ENCODE peak calls at places on chromosomes 6 and 20, in four cellular contexts. I, D, X and B are unnamed samples.

GRCh38 chr6:134416501-134417154 is 98.7 kb upstream of the SGK1 start:
- DNase-seq in I (no peak), D (peak), X (no peak), B (no peak)

GRCh38 chr6:46932526-46932925 is 10.8 kb upstream of the ADGRF5 start:
- DNase-seq in I (peak), D (no peak), X (no peak), B (no peak)

GRCh38 chr6:42410861-42411260 is 40.9 kb downstream of the TRERF1 start:
- DNase-seq in I (no peak), D (no peak), X (no peak), B (no peak)

GRCh38 chr6:13914346-13914745 is 10.4 kb upstream of the RNF182 start:
- DNase-seq in I (no peak), D (peak), X (no peak), B (no peak)

GRCh38 chr6:94052754-94053153 is 633.4 kb upstream of the EPHA7 start:
- DNase-seq in I (no peak), D (no peak), X (no peak), B (no peak)

GRCh38 chr20:47343007-47343472 is 13.5 kb downstream of the ZMYND8 start:
- DNase-seq in I (no peak), D (peak), X (no peak), B (no peak)

GRCh38 chr20:22652685-22653568 is 68.6 kb upstream of the FOXA2 start:
- DNase-seq in I (peak), D (no peak), X (no peak), B (no peak)

GRCh38 chr6:97009781-97010492 is 85.4 kb downstream of the KLHL32 start:
- DNase-seq in I (no peak), D (no peak), X (no peak), B (no peak)

GRCh38 chr20:60087563-60088105 is 129.4 kb downstream of the CDH26 start:
- DNase-seq in I (no peak), D (no peak), X (no peak), B (no peak)

GRCh38 chr6:138007014-138007472 is 100.2 kb downstream of the PERP start:
- DNase-seq in I (peak), D (peak), X (peak), B (no peak)

GRCh38 chr6:23983691-23984090 is 142.3 kb upstream of the NRSN1 start:
- DNase-seq in I (no peak), D (no peak), X (no peak), B (no peak)

GRCh38 chr6:13375360-13375878 is 47.1 kb upstream of the TBC1D7 start:
- DNase-seq in I (no peak), D (no peak), X (no peak), B (no peak)

GRCh38 chr6:1461207-1461606 is 71.8 kb downstream of the FOXF2 start:
- DNase-seq in I (no peak), D (peak), X (no peak), B (no peak)

GRCh38 chr6:163457637-163458561 is 43.4 kb downstream of the QKI start:
- DNase-seq in I (no peak), D (peak), X (no peak), B (no peak)

GRCh38 chr6:138101946-138102731 is 5.1 kb downstream of the PERP start:
- DNase-seq in I (no peak), D (no peak), X (no peak), B (no peak)

GRCh38 chr20:47350181-47350550 is 6.3 kb downstream of the ZMYND8 start:
- DNase-seq in I (no peak), D (no peak), X (no peak), B (no peak)

GRCh38 chr6:17086469-17086868 is 15.4 kb upstream of the STMND1 start:
- DNase-seq in I (peak), D (peak), X (peak), B (peak)

GRCh38 chr6:2718334-2719052 is 32.2 kb downstream of the MYLK4 start:
- DNase-seq in I (no peak), D (peak), X (no peak), B (no peak)

DNA sequence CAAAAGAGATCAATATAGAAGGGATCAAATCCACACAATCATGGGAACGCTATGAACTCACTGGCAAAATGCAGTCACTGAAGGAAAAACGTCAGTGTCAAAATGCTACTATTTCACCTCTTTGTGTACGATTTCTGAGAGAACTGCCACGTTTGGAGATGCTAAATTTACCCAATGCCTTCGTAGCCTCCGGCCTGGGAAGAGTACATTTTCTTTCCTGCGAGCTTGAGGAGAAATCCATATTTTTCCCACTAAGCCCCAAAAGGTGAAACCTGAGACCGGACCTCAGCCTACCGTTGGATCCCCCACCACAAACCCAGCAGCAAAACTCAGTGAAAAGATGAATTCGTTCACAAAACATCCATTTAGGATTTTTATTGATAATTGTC is 131.7 kb downstream of the GPX5 start:
- DNase-seq in I (no peak), D (no peak), X (no peak), B (no peak)
- TF ChIP-seq CTCF in I (no peak), D (no peak), X (no peak), B (no peak)

GRCh38 chr6:135937126-135937525 is 85.6 kb downstream of the PDE7B start:
- DNase-seq in I (no peak), D (no peak), X (no peak), B (no peak)

GRCh38 chr6:135936606-135937005 is 85.1 kb downstream of the PDE7B start:
- DNase-seq in I (no peak), D (peak), X (no peak), B (no peak)

GRCh38 chr6:135940783-135941182 is 89.3 kb downstream of the PDE7B start:
- DNase-seq in I (no peak), D (no peak), X (no peak), B (no peak)

GRCh38 chr6:135939216-135939610 is 87.7 kb downstream of the PDE7B start:
- DNase-seq in I (no peak), D (no peak), X (no peak), B (no peak)

GRCh38 chr6:135938588-135939215 is 87.2 kb downstream of the PDE7B start:
- DNase-seq in I (no peak), D (peak), X (no peak), B (no peak)
- TF ChIP-seq CTCF in I (peak), D (peak), X (peak), B (peak)

GRCh38 chr6:21987501-21987957 is 309.3 kb downstream of the PRL start:
- DNase-seq in I (peak), D (peak), X (peak), B (no peak)
- TF ChIP-seq CTCF in I (no peak), D (no peak), X (no peak), B (no peak)

DNA sequence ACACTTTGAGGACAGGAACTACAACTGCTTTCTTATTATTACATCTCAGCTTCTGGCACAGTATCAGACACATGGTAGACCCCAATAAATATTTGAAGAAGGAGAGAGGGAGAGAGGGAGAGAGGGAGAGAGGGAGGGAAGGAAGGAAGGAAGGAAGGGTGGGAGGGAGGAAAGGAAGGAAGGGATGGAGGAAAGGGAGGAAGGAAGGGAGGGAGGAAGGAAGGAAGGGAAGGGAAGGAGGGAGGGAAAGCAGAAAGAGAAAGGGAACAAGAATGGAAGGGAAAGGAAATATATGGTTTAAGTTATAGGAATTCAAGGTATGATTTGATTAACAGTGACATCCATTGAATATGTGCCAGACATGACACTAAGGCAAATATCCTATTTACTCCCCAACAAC is 402.1 kb downstream of the KIF16B start:
- DNase-seq in I (no peak), D (no peak), X (no peak), B (no peak)
- TF ChIP-seq CTCF in I (no peak), D (no peak), X (no peak), B (no peak)

DNA sequence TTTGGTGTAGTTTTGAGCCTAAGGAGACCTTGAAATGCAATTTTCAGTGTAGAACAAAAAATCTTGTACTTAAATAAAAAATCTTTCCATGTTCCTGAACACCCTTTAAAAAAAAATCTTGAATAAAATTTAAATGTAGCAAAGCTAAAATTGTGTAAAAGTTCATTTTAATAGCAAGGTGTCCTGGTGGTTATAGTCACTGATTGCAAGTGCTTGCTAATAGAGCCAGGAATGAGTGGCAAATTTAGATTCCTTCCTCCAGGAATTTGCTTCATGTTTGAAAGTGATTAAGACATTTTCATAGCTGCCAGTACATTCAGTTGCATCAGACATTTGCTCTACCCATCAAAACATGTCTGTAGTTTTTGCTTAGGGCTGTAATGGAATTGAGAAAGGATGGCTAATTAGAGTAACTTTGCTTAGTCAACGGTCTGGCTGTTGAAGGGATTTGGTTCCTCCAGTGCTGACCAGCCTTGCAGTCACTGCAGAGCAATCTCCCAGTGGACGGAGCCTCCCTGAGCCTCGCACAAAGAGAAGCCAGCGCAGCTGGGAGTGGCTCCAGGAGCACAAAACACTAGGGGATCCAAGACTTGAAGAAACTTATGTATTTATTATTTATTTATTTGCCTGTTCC is 36.5 kb downstream of the AKAP12 start:
- DNase-seq in I (no peak), D (peak), X (no peak), B (no peak)
- TF ChIP-seq CTCF in I (no peak), D (no peak), X (no peak), B (no peak)

GRCh38 chr20:58868795-58869194 is 16.3 kb downstream of the GNAS start:
- DNase-seq in I (no peak), D (no peak), X (no peak), B (no peak)

GRCh38 chr20:58869662-58870227 is 17.2 kb downstream of the GNAS start:
- DNase-seq in I (no peak), D (no peak), X (no peak), B (no peak)

GRCh38 chr20:58867211-58867610 is 14.7 kb downstream of the GNAS start:
- DNase-seq in I (no peak), D (no peak), X (no peak), B (no peak)

DNA sequence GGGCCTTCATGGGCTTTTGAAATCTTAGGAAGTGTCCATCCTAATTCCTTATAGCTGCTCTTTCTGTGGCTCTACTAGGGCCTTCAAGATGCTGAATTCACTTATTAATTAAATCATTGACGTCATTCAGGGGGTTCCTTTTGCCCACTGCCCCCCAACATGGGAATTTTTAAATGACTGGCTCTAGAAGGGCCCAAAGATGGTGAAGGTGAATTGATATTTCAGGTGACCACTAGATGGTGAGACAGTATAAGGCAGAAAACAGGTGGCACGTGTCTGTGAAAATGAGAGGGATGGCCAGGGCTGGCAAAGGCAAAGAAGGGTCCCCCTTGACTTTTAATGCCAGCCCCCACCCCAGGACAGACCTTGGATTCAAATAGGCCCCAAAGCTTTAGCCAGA is 11.8 kb downstream of the GNAS start:
- DNase-seq in I (no peak), D (no peak), X (no peak), B (no peak)
- TF ChIP-seq CTCF in I (peak), D (peak), X (peak), B (no peak)

GRCh38 chr6:45086685-45087084 is 241.4 kb upstream of the RUNX2 start:
- DNase-seq in I (no peak), D (no peak), X (no peak), B (no peak)
- TF ChIP-seq CTCF in I (peak), D (no peak), X (no peak), B (no peak)

DNA sequence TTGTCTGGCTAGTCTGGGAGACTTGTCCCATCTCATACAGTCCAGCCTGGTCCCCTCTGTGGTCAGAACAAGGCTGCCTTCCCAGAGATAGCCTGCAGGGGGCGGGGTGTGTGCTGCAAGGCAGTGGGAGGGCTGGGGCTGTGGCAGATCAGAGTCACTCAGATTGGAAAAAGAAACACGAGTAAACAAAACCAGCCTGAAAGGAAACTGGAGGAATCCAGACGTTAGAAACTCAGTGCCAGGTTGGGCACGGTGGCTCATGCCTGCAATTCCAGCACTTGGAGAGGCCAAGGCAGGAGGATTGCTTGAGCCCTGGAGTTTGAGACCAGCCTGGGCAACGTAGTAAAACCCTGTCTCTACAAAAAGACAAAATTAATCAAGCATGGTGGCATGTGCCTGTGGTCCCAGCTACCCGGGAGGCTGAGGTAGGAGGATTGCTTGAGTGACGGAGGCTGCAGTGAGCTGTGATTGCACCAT is 20.2 kb downstream of the LEMD2 start:
- DNase-seq in I (peak), D (peak), X (peak), B (peak)
- TF ChIP-seq CTCF in I (peak), D (peak), X (peak), B (peak)